ENCODE peak calls at places on chromosomes 2 and 18, in seven cellular contexts. One of them, this sample, is unnamed.

GRCh38 chr2:131426727-131427126 is 49.2 kb upstream of the TUBA3D start:
- DNase-seq in GM06990: no peak
- DNase-seq in A673: no peak
- DNase-seq in GM12865: peak
- DNase-seq in progenitor cell of endocrine pancreas: no peak
- DNase-seq in AG09309: no peak
- DNase-seq in AG09319: no peak
- DNase-seq in this sample: no peak

GRCh38 chr18:12086249-12086648 is 7.4 kb upstream of the ANKRD62 start:
- DNase-seq in GM06990: no peak
- DNase-seq in A673: no peak
- DNase-seq in GM12865: no peak
- DNase-seq in progenitor cell of endocrine pancreas: no peak
- DNase-seq in AG09309: no peak
- DNase-seq in AG09319: no peak
- DNase-seq in this sample: no peak

GRCh38 chr18:57997820-57998219 is 46.2 kb upstream of the NEDD4L start:
- DNase-seq in GM06990: no peak
- DNase-seq in A673: no peak
- DNase-seq in GM12865: no peak
- DNase-seq in progenitor cell of endocrine pancreas: no peak
- DNase-seq in AG09309: no peak
- DNase-seq in AG09319: no peak
- DNase-seq in this sample: no peak

GRCh38 chr2:132752421-132753206 is 82.6 kb upstream of the LYPD1 start:
- DNase-seq in GM06990: no peak
- DNase-seq in A673: peak
- DNase-seq in GM12865: no peak
- DNase-seq in progenitor cell of endocrine pancreas: no peak
- DNase-seq in AG09309: no peak
- DNase-seq in AG09319: no peak
- DNase-seq in this sample: no peak

GRCh38 chr2:56540467-56540866 is 356.7 kb downstream of the CCDC85A start:
- DNase-seq in GM06990: no peak
- DNase-seq in A673: no peak
- DNase-seq in GM12865: no peak
- DNase-seq in progenitor cell of endocrine pancreas: no peak
- DNase-seq in AG09309: no peak
- DNase-seq in AG09319: no peak
- DNase-seq in this sample: no peak

GRCh38 chr2:107936427-107937359 is 49.6 kb upstream of the SLC5A7 start:
- DNase-seq in GM06990: no peak
- DNase-seq in A673: peak
- DNase-seq in GM12865: peak
- DNase-seq in progenitor cell of endocrine pancreas: no peak
- DNase-seq in AG09309: no peak
- DNase-seq in AG09319: no peak
- DNase-seq in this sample: no peak

GRCh38 chr2:71831208-71831577 is 316.5 kb downstream of the CYP26B1 start:
- DNase-seq in GM06990: no peak
- DNase-seq in A673: no peak
- DNase-seq in GM12865: no peak
- DNase-seq in progenitor cell of endocrine pancreas: no peak
- DNase-seq in AG09309: peak
- DNase-seq in AG09319: peak
- DNase-seq in this sample: no peak

GRCh38 chr2:166230024-166230723 is 102.4 kb upstream of the SCN1A start:
- DNase-seq in GM06990: no peak
- DNase-seq in A673: no peak
- DNase-seq in GM12865: no peak
- DNase-seq in progenitor cell of endocrine pancreas: no peak
- DNase-seq in AG09309: no peak
- DNase-seq in AG09319: no peak
- DNase-seq in this sample: no peak

GRCh38 chr2:210660-211059 is 53.2 kb downstream of the SH3YL1 start:
- DNase-seq in GM06990: no peak
- DNase-seq in A673: no peak
- DNase-seq in GM12865: no peak
- DNase-seq in progenitor cell of endocrine pancreas: no peak
- DNase-seq in AG09309: no peak
- DNase-seq in AG09319: no peak
- DNase-seq in this sample: no peak

GRCh38 chr2:20391951-20392699 is 41.5 kb upstream of the PUM2 start:
- DNase-seq in GM06990: no peak
- DNase-seq in A673: no peak
- DNase-seq in GM12865: no peak
- DNase-seq in progenitor cell of endocrine pancreas: no peak
- DNase-seq in AG09309: no peak
- DNase-seq in AG09319: no peak
- DNase-seq in this sample: peak

GRCh38 chr18:79046522-79046921 is 22.7 kb upstream of the ATP9B start:
- DNase-seq in GM06990: no peak
- DNase-seq in A673: no peak
- DNase-seq in GM12865: no peak
- DNase-seq in progenitor cell of endocrine pancreas: no peak
- DNase-seq in AG09309: no peak
- DNase-seq in AG09319: no peak
- DNase-seq in this sample: no peak

GRCh38 chr2:134279417-134279816 is 25.5 kb downstream of the MGAT5 start:
- DNase-seq in GM06990: no peak
- DNase-seq in A673: no peak
- DNase-seq in GM12865: no peak
- DNase-seq in progenitor cell of endocrine pancreas: no peak
- DNase-seq in AG09309: no peak
- DNase-seq in AG09319: no peak
- DNase-seq in this sample: no peak

GRCh38 chr2:215917953-215918620 is 95.3 kb downstream of the MREG start:
- DNase-seq in GM06990: peak
- DNase-seq in A673: peak
- DNase-seq in GM12865: peak
- DNase-seq in progenitor cell of endocrine pancreas: no peak
- DNase-seq in AG09309: peak
- DNase-seq in AG09319: no peak
- DNase-seq in this sample: no peak

GRCh38 chr2:11478899-11479605 is 13.1 kb upstream of the E2F6 start:
- DNase-seq in GM06990: no peak
- DNase-seq in A673: no peak
- DNase-seq in GM12865: no peak
- DNase-seq in progenitor cell of endocrine pancreas: no peak
- DNase-seq in AG09309: no peak
- DNase-seq in AG09319: no peak
- DNase-seq in this sample: no peak

GRCh38 chr2:19738707-19739106 is 163.1 kb downstream of the TTC32 start:
- DNase-seq in GM06990: no peak
- DNase-seq in A673: no peak
- DNase-seq in GM12865: no peak
- DNase-seq in progenitor cell of endocrine pancreas: no peak
- DNase-seq in AG09309: peak
- DNase-seq in AG09319: peak
- DNase-seq in this sample: no peak

GRCh38 chr2:240793313-240794177 is 26.5 kb downstream of the KIF1A start:
- DNase-seq in GM06990: no peak
- DNase-seq in A673: no peak
- DNase-seq in GM12865: no peak
- DNase-seq in progenitor cell of endocrine pancreas: no peak
- DNase-seq in AG09309: no peak
- DNase-seq in AG09319: no peak
- DNase-seq in this sample: no peak

GRCh38 chr2:238238766-238239551 is 879 bp downstream of the HES6 start:
- DNase-seq in GM06990: no peak
- DNase-seq in A673: peak
- DNase-seq in GM12865: no peak
- DNase-seq in progenitor cell of endocrine pancreas: no peak
- DNase-seq in AG09309: no peak
- DNase-seq in AG09319: no peak
- DNase-seq in this sample: no peak

GRCh38 chr2:159096896-159097295 is 128.5 kb downstream of the TANC1 start:
- DNase-seq in GM06990: no peak
- DNase-seq in A673: no peak
- DNase-seq in GM12865: no peak
- DNase-seq in progenitor cell of endocrine pancreas: no peak
- DNase-seq in AG09309: no peak
- DNase-seq in AG09319: no peak
- DNase-seq in this sample: no peak

GRCh38 chr2:160199683-160200389 is at the start of gene ITGB6:
- DNase-seq in GM06990: no peak
- DNase-seq in A673: no peak
- DNase-seq in GM12865: no peak
- DNase-seq in progenitor cell of endocrine pancreas: no peak
- DNase-seq in AG09309: no peak
- DNase-seq in AG09319: no peak
- DNase-seq in this sample: no peak

GRCh38 chr18:50819027-50819726 is 639 bp downstream of the MRO start:
- DNase-seq in GM06990: no peak
- DNase-seq in A673: no peak
- DNase-seq in GM12865: no peak
- DNase-seq in progenitor cell of endocrine pancreas: peak
- DNase-seq in AG09309: no peak
- DNase-seq in AG09319: no peak
- DNase-seq in this sample: no peak

GRCh38 chr2:114160263-114161001 is 270.5 kb downstream of the ACTR3 start:
- DNase-seq in GM06990: no peak
- DNase-seq in A673: no peak
- DNase-seq in GM12865: no peak
- DNase-seq in progenitor cell of endocrine pancreas: no peak
- DNase-seq in AG09309: no peak
- DNase-seq in AG09319: no peak
- DNase-seq in this sample: no peak

GRCh38 chr2:224711381-224711780 is 4.8 kb downstream of the CCDC195 start:
- DNase-seq in GM06990: no peak
- DNase-seq in A673: no peak
- DNase-seq in GM12865: no peak
- DNase-seq in progenitor cell of endocrine pancreas: no peak
- DNase-seq in AG09309: no peak
- DNase-seq in AG09319: no peak
- DNase-seq in this sample: no peak

GRCh38 chr2:234905547-234906260 is 46.1 kb upstream of the SH3BP4 start:
- DNase-seq in GM06990: no peak
- DNase-seq in A673: peak
- DNase-seq in GM12865: no peak
- DNase-seq in progenitor cell of endocrine pancreas: no peak
- DNase-seq in AG09309: no peak
- DNase-seq in AG09319: no peak
- DNase-seq in this sample: no peak

GRCh38 chr2:99940963-99941362 is 201.4 kb downstream of the AFF3 start:
- DNase-seq in GM06990: no peak
- DNase-seq in A673: no peak
- DNase-seq in GM12865: no peak
- DNase-seq in progenitor cell of endocrine pancreas: no peak
- DNase-seq in AG09309: peak
- DNase-seq in AG09319: no peak
- DNase-seq in this sample: no peak

GRCh38 chr2:222303045-222303827 is 4.4 kb upstream of the PAX3 start:
- DNase-seq in GM06990: no peak
- DNase-seq in A673: no peak
- DNase-seq in GM12865: no peak
- DNase-seq in progenitor cell of endocrine pancreas: no peak
- DNase-seq in AG09309: no peak
- DNase-seq in AG09319: no peak
- DNase-seq in this sample: no peak

GRCh38 chr2:144377929-144378328 is 142.0 kb downstream of the ZEB2 start:
- DNase-seq in GM06990: no peak
- DNase-seq in A673: no peak
- DNase-seq in GM12865: no peak
- DNase-seq in progenitor cell of endocrine pancreas: no peak
- DNase-seq in AG09309: no peak
- DNase-seq in AG09319: no peak
- DNase-seq in this sample: no peak

GRCh38 chr18:55779711-55780590 is 192.0 kb upstream of the TCF4 start:
- DNase-seq in GM06990: peak
- DNase-seq in A673: peak
- DNase-seq in GM12865: peak
- DNase-seq in progenitor cell of endocrine pancreas: peak
- DNase-seq in AG09309: no peak
- DNase-seq in AG09319: no peak
- DNase-seq in this sample: no peak
- TF ChIP-seq CTCF in GM06990: no peak
- TF ChIP-seq CTCF in A673: no peak
- TF ChIP-seq CTCF in GM12865: no peak
- TF ChIP-seq CTCF in progenitor cell of endocrine pancreas: peak
- TF ChIP-seq CTCF in AG09309: no peak
- TF ChIP-seq CTCF in AG09319: no peak
- TF ChIP-seq CTCF in this sample: peak

GRCh38 chr18:63518178-63519012 is 23.8 kb upstream of the SERPINB12 start:
- DNase-seq in GM06990: peak
- DNase-seq in A673: peak
- DNase-seq in GM12865: peak
- DNase-seq in progenitor cell of endocrine pancreas: peak
- DNase-seq in AG09309: peak
- DNase-seq in AG09319: peak
- DNase-seq in this sample: no peak

GRCh38 chr18:63528863-63529492 is 13.2 kb upstream of the SERPINB12 start:
- DNase-seq in GM06990: no peak
- DNase-seq in A673: no peak
- DNase-seq in GM12865: no peak
- DNase-seq in progenitor cell of endocrine pancreas: no peak
- DNase-seq in AG09309: no peak
- DNase-seq in AG09319: no peak
- DNase-seq in this sample: no peak

GRCh38 chr18:63520053-63520452 is 22.1 kb upstream of the SERPINB12 start:
- DNase-seq in GM06990: no peak
- DNase-seq in A673: no peak
- DNase-seq in GM12865: no peak
- DNase-seq in progenitor cell of endocrine pancreas: no peak
- DNase-seq in AG09309: no peak
- DNase-seq in AG09319: no peak
- DNase-seq in this sample: no peak

GRCh38 chr18:63523660-63524059 is 18.5 kb upstream of the SERPINB12 start:
- DNase-seq in GM06990: no peak
- DNase-seq in A673: peak
- DNase-seq in GM12865: no peak
- DNase-seq in progenitor cell of endocrine pancreas: no peak
- DNase-seq in AG09309: no peak
- DNase-seq in AG09319: no peak
- DNase-seq in this sample: no peak
- TF ChIP-seq CTCF in GM06990: no peak
- TF ChIP-seq CTCF in A673: peak
- TF ChIP-seq CTCF in GM12865: no peak
- TF ChIP-seq CTCF in progenitor cell of endocrine pancreas: no peak
- TF ChIP-seq CTCF in AG09309: peak
- TF ChIP-seq CTCF in AG09319: no peak
- TF ChIP-seq CTCF in this sample: no peak

GRCh38 chr2:9737053-9737875 is 106.0 kb upstream of the TAF1B start:
- DNase-seq in GM06990: no peak
- DNase-seq in A673: peak
- DNase-seq in GM12865: peak
- DNase-seq in progenitor cell of endocrine pancreas: no peak
- DNase-seq in AG09309: no peak
- DNase-seq in AG09319: no peak
- DNase-seq in this sample: no peak
- TF ChIP-seq CTCF in GM06990: peak
- TF ChIP-seq CTCF in A673: no peak
- TF ChIP-seq CTCF in GM12865: peak
- TF ChIP-seq CTCF in progenitor cell of endocrine pancreas: no peak
- TF ChIP-seq CTCF in AG09309: peak
- TF ChIP-seq CTCF in AG09319: no peak
- TF ChIP-seq CTCF in this sample: no peak

DNA sequence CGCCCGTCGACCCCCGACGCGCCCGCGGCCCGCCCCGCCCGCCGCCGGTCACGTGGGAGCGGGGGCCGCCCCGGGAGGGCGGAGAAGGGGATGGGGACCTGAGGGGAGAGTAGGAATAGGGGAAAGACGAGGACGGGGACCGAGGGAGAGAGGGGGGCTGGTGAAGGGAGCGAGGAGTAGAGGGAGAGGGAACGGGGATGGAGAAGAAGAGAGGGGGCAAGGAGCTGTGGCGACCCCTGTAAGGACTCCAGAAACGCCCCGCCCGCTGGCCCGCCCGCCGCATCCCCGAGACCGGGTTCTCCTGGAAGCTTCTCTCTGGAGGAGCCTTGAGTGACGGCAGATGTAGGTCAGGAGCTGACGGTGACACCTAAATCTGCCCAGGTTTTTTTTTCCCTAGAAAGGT is 615 bp downstream of the ADNP2 start:
- DNase-seq in GM06990: peak
- DNase-seq in A673: peak
- DNase-seq in GM12865: peak
- DNase-seq in progenitor cell of endocrine pancreas: peak
- DNase-seq in AG09309: no peak
- DNase-seq in AG09319: no peak
- DNase-seq in this sample: no peak
- TF ChIP-seq CTCF in GM06990: no peak
- TF ChIP-seq CTCF in A673: no peak
- TF ChIP-seq CTCF in GM12865: no peak
- TF ChIP-seq CTCF in progenitor cell of endocrine pancreas: no peak
- TF ChIP-seq CTCF in AG09309: no peak
- TF ChIP-seq CTCF in AG09319: no peak
- TF ChIP-seq CTCF in this sample: no peak

This sample was measured in type B pancreatic cell.